ENCODE peak calls at places on chromosomes 13 and 19, in six cellular contexts. R, A, S, F, B and U are unnamed samples. For H3K4me1, the result is how much of the 10 kb centered on the place peaks cover.

GRCh38 chr19:55383789-55384575 is at the start of gene TMEM238:
- DNase-seq in R (peak), A (peak), S (peak), F (peak), B (peak), U (no peak)

GRCh38 chr19:18312021-18312534 is 10.8 kb downstream of the LSM4 start:
- DNase-seq in R (no peak), A (no peak), S (no peak), F (no peak), B (no peak), U (no peak)

GRCh38 chr13:40409278-40409677 is 257.2 kb downstream of the FOXO1 start:
- DNase-seq in R (no peak), A (no peak), S (no peak), F (no peak), B (peak), U (no peak)

GRCh38 chr13:97659602-97660001 is 225.6 kb downstream of the RAP2A start:
- DNase-seq in R (no peak), A (peak), S (no peak), F (no peak), B (no peak), U (no peak)

GRCh38 chr19:40815223-40815622 is 16.2 kb downstream of the EGLN2 start:
- DNase-seq in R (no peak), A (no peak), S (no peak), F (no peak), B (peak), U (no peak)

GRCh38 chr13:46170687-46171086 is 11.3 kb downstream of the LCP1 start:
- DNase-seq in R (no peak), A (no peak), S (no peak), F (no peak), B (no peak), U (no peak)

GRCh38 chr19:20968092-20968491 is 45.0 kb downstream of the ZNF85 start:
- DNase-seq in R (no peak), A (no peak), S (no peak), F (no peak), B (no peak), U (no peak)

GRCh38 chr19:29668746-29669609 is 3.7 kb downstream of the PLEKHF1 start:
- DNase-seq in R (no peak), A (peak), S (no peak), F (no peak), B (no peak), U (no peak)

GRCh38 chr13:76928456-76928855 is 19.9 kb upstream of the ACOD1 start:
- DNase-seq in R (no peak), A (peak), S (no peak), F (no peak), B (no peak), U (no peak)

GRCh38 chr19:31312004-31312403 is 37.2 kb downstream of the TSHZ3 start:
- DNase-seq in R (no peak), A (peak), S (peak), F (no peak), B (peak), U (no peak)

GRCh38 chr19:29375429-29376093 is 150.2 kb upstream of the VSTM2B start:
- DNase-seq in R (no peak), A (no peak), S (no peak), F (no peak), B (no peak), U (no peak)

GRCh38 chr19:51784922-51785690 is 9.9 kb upstream of the FPR3 start:
- DNase-seq in R (no peak), A (peak), S (peak), F (no peak), B (peak), U (no peak)

GRCh38 chr19:48873476-48874308 is 1.5 kb downstream of the PPP1R15A start:
- DNase-seq in R (peak), A (peak), S (no peak), F (no peak), B (peak), U (no peak)

GRCh38 chr19:23392706-23393105 is 2.6 kb downstream of the ZNF91 start:
- DNase-seq in R (no peak), A (peak), S (peak), F (no peak), B (no peak), U (no peak)

GRCh38 chr13:39855236-39855635 is 199.8 kb downstream of the COG6 start:
- DNase-seq in R (no peak), A (no peak), S (no peak), F (no peak), B (no peak), U (no peak)

GRCh38 chr19:42185281-42185680 is 32.2 kb downstream of the DEDD2 start:
- DNase-seq in R (no peak), A (peak), S (no peak), F (no peak), B (no peak), U (no peak)

GRCh38 chr13:46575321-46575721 is 22.4 kb downstream of the LRCH1 start:
- DNase-seq in R (no peak), A (peak), S (no peak), F (no peak), B (no peak), U (no peak)

GRCh38 chr19:4534836-4535658 is at the start of gene PLIN5:
- DNase-seq in R (peak), A (peak), S (peak), F (peak), B (peak), U (no peak)

GRCh38 chr13:40787062-40787461 is 2.3 kb upstream of the SLC25A15 start:
- DNase-seq in R (no peak), A (peak), S (no peak), F (no peak), B (no peak), U (no peak)

GRCh38 chr13:74825170-74825948 is 656.6 kb downstream of the TBC1D4 start:
- DNase-seq in R (no peak), A (peak), S (peak), F (peak), B (no peak), U (no peak)

GRCh38 chr13:102852556-102852955 is 6.7 kb downstream of the ERCC5 start:
- DNase-seq in R (no peak), A (peak), S (no peak), F (no peak), B (no peak), U (no peak)

GRCh38 chr19:5035817-5036732 is 67.2 kb downstream of the KDM4B start:
- DNase-seq in R (peak), A (no peak), S (no peak), F (no peak), B (no peak), U (no peak)

GRCh38 chr19:45901432-45901903 is 945 bp downstream of the MYPOP start:
- DNase-seq in R (peak), A (peak), S (no peak), F (no peak), B (peak), U (no peak)

GRCh38 chr19:47623921-47624391 is 15.0 kb downstream of the BICRA start:
- DNase-seq in R (no peak), A (no peak), S (no peak), F (no peak), B (no peak), U (no peak)

DNA sequence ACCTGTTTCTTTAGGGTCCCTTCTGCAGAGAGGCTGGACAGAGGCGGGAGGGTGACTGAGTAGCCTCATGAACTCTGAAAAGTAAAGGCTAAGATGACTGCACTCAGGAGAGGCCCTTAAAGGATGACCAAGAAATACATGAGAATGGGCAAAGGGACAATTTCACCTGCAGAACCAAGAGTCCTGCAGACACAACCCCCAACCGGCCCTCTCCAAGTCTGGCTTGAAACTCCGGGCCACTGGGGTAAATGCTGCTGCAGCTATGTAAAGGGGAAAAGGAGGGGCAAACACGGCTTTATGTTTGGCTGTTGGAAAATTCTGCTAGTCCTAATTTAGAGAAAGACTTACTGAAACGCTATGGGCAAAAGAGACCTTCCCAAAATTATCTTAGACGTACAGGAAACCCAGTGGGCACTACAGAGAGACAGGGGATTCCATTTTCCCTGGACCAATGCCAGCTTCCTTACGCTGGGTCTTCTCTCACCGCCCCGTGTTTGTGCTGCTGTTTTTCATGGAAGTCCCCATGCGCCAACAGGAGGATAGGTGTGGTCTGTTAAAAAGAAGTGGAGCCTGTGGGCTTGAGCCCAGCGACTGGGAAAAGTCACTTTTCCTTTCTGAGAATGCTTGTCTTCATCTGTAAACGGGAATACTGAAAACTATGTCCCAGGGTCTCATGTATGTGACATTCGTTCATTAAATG is 10.6 kb downstream of the COL4A2 start:
- DNase-seq in R (no peak), A (no peak), S (no peak), F (no peak), B (no peak), U (no peak)
- H3K4me1 ChIP-seq in R (under half), A (under half), S (under half), F (half or more), B (under half), U (under half)

GRCh38 chr13:20475927-20476691 is 49.5 kb downstream of the CRYL1 start:
- DNase-seq in R (no peak), A (no peak), S (no peak), F (no peak), B (no peak), U (no peak)
- H3K27ac ChIP-seq in R (no peak), A (no peak), S (no peak), F (no peak), B (no peak), U (no peak)

DNA sequence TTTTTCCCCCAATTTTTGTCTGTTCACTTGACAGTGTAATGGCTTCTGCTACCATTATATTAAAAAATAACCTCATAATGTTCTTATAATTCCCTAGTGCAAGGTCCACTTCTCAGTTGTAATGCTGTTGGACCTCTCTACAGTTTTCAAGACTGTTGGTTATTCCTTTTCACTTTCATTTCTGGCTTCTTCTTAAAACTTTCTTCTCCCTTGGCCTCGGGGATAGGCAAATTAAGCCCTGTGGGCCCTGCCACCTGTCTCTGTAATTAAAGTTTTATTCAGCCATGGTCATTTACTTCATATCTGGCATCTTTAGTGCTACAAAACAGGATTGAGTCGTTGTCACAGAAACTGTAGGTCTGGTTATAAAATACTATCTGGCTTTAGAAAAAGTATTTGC is 313.5 kb downstream of the KLF12 start:
- DNase-seq in R (no peak), A (no peak), S (no peak), F (no peak), B (no peak), U (no peak)
- H3K4me1 ChIP-seq in R (under half), A (under half), S (under half), F (under half), B (under half), U (under half)

GRCh38 chr19:2960120-2960519 is 15.3 kb upstream of the ZNF77 start:
- DNase-seq in R (no peak), A (no peak), S (no peak), F (no peak), B (no peak), U (no peak)
- H3K27ac ChIP-seq in R (no peak), A (no peak), S (no peak), F (no peak), B (no peak), U (no peak)